ENCODE peak calls at places on chromosomes 16 and 17, in ten cellular contexts. J is endothelial cell; X is heart right ventricle; L is NCI-H2171 treated with DMSO at 0.1 percent for 48 hours; F is LoVo; T is stimulated activated CD8-positive, alpha-beta memory T cell treated with anti-CD3 and anti-CD28 coated beads, Interleukin-4, amount 100 ng/mL, for 24 hours; H is hepatic stellate cell; V is stimulated activated CD4-positive, alpha-beta T cell treated with anti-CD3 and anti-CD28 coated beads, TNF-alpha, amount 100 ng/mL, for 1 hour; Y is ELR; I is left kidney. B is an unnamed sample.

GRCh38 chr16:71338193-71338592 is 20.3 kb upstream of the CALB2 start:
- DNase-seq in V (no peak), L (no peak), H (no peak), F (peak), J (no peak), I (no peak), T (no peak), X (no peak), Y (peak), B (no peak)

GRCh38 chr16:25065899-25066298 is 45.6 kb upstream of the LCMT1 start:
- DNase-seq in Y (no peak), F (no peak), V (no peak), J (no peak), H (no peak), X (no peak), T (no peak), L (no peak), I (no peak), B (no peak)

GRCh38 chr17:40432864-40433528 is 10.3 kb upstream of the IGFBP4 start:
- DNase-seq in H (no peak), X (peak), T (no peak), I (no peak), J (no peak), V (no peak), L (no peak), Y (no peak), F (no peak), B (no peak)

GRCh38 chr16:80631581-80631980 is 90.8 kb downstream of the DYNLRB2 start:
- DNase-seq in V (no peak), I (no peak), Y (peak), J (no peak), T (no peak), H (no peak), X (no peak), L (no peak), F (no peak), B (no peak)

GRCh38 chr16:80233097-80233835 is 307.5 kb upstream of the DYNLRB2 start:
- DNase-seq in X (no peak), Y (no peak), T (no peak), J (no peak), L (no peak), I (peak), H (no peak), F (no peak), V (no peak), B (no peak)

GRCh38 chr16:68363847-68364600 is 53.2 kb downstream of the PRMT7 start:
- DNase-seq in Y (peak), H (peak), F (no peak), J (no peak), T (no peak), V (no peak), X (no peak), L (no peak), I (no peak), B (no peak)

GRCh38 chr16:11094075-11094593 is 149.8 kb downstream of the CLEC16A start:
- DNase-seq in H (no peak), X (no peak), J (no peak), Y (peak), F (no peak), I (peak), V (no peak), T (peak), L (peak), B (peak)

GRCh38 chr17:660453-660852 is 54.2 kb downstream of the VPS53 start:
- DNase-seq in J (no peak), F (no peak), T (no peak), V (no peak), I (no peak), H (no peak), L (no peak), X (no peak), Y (no peak), B (no peak)

GRCh38 chr16:324451-325334 is 27.8 kb downstream of the AXIN1 start:
- DNase-seq in X (no peak), F (no peak), I (peak), L (no peak), V (peak), H (no peak), T (peak), Y (no peak), J (no peak), B (no peak)

GRCh38 chr16:17166095-17166494 is 304.7 kb downstream of the XYLT1 start:
- DNase-seq in H (no peak), I (no peak), T (no peak), V (no peak), F (no peak), X (no peak), J (peak), Y (no peak), L (no peak), B (no peak)

GRCh38 chr17:53353919-53354351 is 468.8 kb upstream of the KIF2B start:
- DNase-seq in I (no peak), Y (no peak), F (no peak), J (no peak), L (peak), H (no peak), T (no peak), X (peak), V (no peak), B (no peak)

GRCh38 chr17:71986886-71987285 is 133.9 kb upstream of the SOX9 start:
- DNase-seq in J (no peak), L (no peak), F (no peak), Y (peak), T (no peak), H (no peak), I (no peak), X (no peak), V (no peak), B (no peak)

GRCh38 chr17:39164675-39165143 is 1.3 kb downstream of the ARL5C start:
- DNase-seq in Y (peak), L (peak), F (peak), X (peak), H (peak), V (peak), T (peak), J (peak), I (peak), B (peak)

GRCh38 chr17:80474933-80475915 is 1.2 kb downstream of the NPTX1 start:
- DNase-seq in L (peak), H (peak), T (no peak), J (no peak), I (no peak), X (no peak), Y (no peak), V (no peak), F (no peak), B (no peak)

GRCh38 chr16:14455577-14455976 is 174.5 kb downstream of the PARN start:
- DNase-seq in X (no peak), T (no peak), Y (peak), H (peak), V (no peak), J (no peak), F (peak), L (no peak), I (peak), B (no peak)

GRCh38 chr17:16313159-16314090 is 39.8 kb downstream of the CENPV start:
- DNase-seq in H (no peak), F (no peak), L (no peak), I (peak), Y (no peak), T (no peak), V (no peak), J (no peak), X (no peak), B (no peak)

GRCh38 chr17:33014751-33015150 is 23.1 kb downstream of the SPACA3 start:
- DNase-seq in I (peak), X (no peak), L (no peak), H (no peak), V (no peak), Y (no peak), F (no peak), J (no peak), T (no peak), B (no peak)

GRCh38 chr16:1379863-1380174 is 28.1 kb downstream of the GNPTG start:
- DNase-seq in V (no peak), H (no peak), L (peak), X (no peak), Y (no peak), J (no peak), F (no peak), I (peak), T (no peak), B (no peak)

GRCh38 chr17:16243811-16244567 is 27.0 kb downstream of the PIGL start:
- DNase-seq in J (no peak), L (no peak), H (no peak), F (no peak), I (no peak), V (no peak), Y (peak), T (no peak), X (no peak), B (no peak)

GRCh38 chr16:46972971-46973456 is 460 bp downstream of the DNAJA2 start:
- DNase-seq in L (no peak), T (no peak), J (peak), F (no peak), V (peak), Y (peak), I (peak), H (peak), X (peak), B (peak)

GRCh38 chr16:50680907-50681885 is at the start of gene SNX20:
- DNase-seq in V (no peak), F (no peak), L (peak), X (no peak), Y (no peak), H (no peak), T (no peak), J (no peak), I (no peak), B (peak)